ENCODE peak calls at places on chromosomes 11 and 22, in ten cellular contexts. N, G, J, O, K, W, H, F, M and P are unnamed samples.

GRCh38 chr11:128860571-128861361 is 6.3 kb downstream of the KCNJ1 start:
- DNase-seq in N (no peak), G (no peak), J (no peak), O (no peak), K (peak; percentile 76), W (no peak), H (no peak), F (peak; percentile 11), M (no peak), P (no peak)

GRCh38 chr11:81071641-81072040 is 1630.8 kb upstream of the TENM4 start:
- DNase-seq in N (no peak), G (no peak), J (no peak), O (no peak), K (no peak), W (no peak), H (no peak), F (no peak), M (no peak), P (no peak)

GRCh38 chr11:3853935-3854659 is 1.4 kb upstream of the STIM1 start:
- DNase-seq in N (peak; percentile 63), G (no peak), J (no peak), O (no peak), K (no peak), W (no peak), H (no peak), F (no peak), M (no peak), P (peak; percentile 49)

GRCh38 chr11:66883021-66883968 is 26.4 kb downstream of the LRFN4 start:
- DNase-seq in N (peak; percentile 80), G (peak; percentile 59), J (peak; percentile 43), O (peak; percentile 25), K (peak; percentile 80), W (peak; percentile 68), H (peak; percentile 59), F (peak; percentile 74), M (peak; percentile 46), P (peak; percentile 40)

GRCh38 chr11:73359341-73359740 is 16.9 kb upstream of the RELT start:
- DNase-seq in N (no peak), G (no peak), J (no peak), O (no peak), K (no peak), W (no peak), H (peak; percentile 59), F (no peak), M (no peak), P (no peak)

GRCh38 chr22:17436981-17437410 is 67.7 kb downstream of the CECR2 start:
- DNase-seq in N (no peak), G (no peak), J (no peak), O (no peak), K (no peak), W (no peak), H (no peak), F (no peak), M (no peak), P (no peak)

GRCh38 chr11:8082391-8083087 is 1.5 kb downstream of the TUB start:
- DNase-seq in N (no peak), G (no peak), J (no peak), O (no peak), K (no peak), W (no peak), H (no peak), F (no peak), M (no peak), P (no peak)

GRCh38 chr11:57386178-57386945 is 4.1 kb downstream of the PRG2 start:
- DNase-seq in N (no peak), G (no peak), J (no peak), O (no peak), K (no peak), W (no peak), H (no peak), F (no peak), M (no peak), P (no peak)

GRCh38 chr22:38284042-38284402 is 11.2 kb upstream of the TMEM184B start:
- DNase-seq in N (no peak), G (no peak), J (peak; percentile 79), O (no peak), K (peak; percentile 90), W (no peak), H (peak; percentile 69), F (peak; percentile 94), M (no peak), P (no peak)

GRCh38 chr11:44258839-44259420 is 51.0 kb downstream of the ALX4 start:
- DNase-seq in N (no peak), G (no peak), J (no peak), O (no peak), K (no peak), W (no peak), H (no peak), F (no peak), M (no peak), P (no peak)

GRCh38 chr22:29912605-29913398 is 29.8 kb downstream of the MTMR3 start:
- DNase-seq in N (no peak), G (no peak), J (peak; percentile 86), O (no peak), K (peak; percentile 72), W (no peak), H (peak; percentile 74), F (peak; percentile 92), M (no peak), P (no peak)

GRCh38 chr22:39220450-39220849 is 24.3 kb downstream of the PDGFB start:
- DNase-seq in N (no peak), G (no peak), J (no peak), O (no peak), K (no peak), W (no peak), H (no peak), F (no peak), M (no peak), P (no peak)

GRCh38 chr11:19683862-19684491 is 28.7 kb upstream of the NAV2 start:
- DNase-seq in N (no peak), G (no peak), J (no peak), O (no peak), K (no peak), W (no peak), H (no peak), F (no peak), M (no peak), P (no peak)

GRCh38 chr11:121533556-121534050 is 80.8 kb upstream of the SORL1-AS1 start:
- DNase-seq in N (no peak), G (no peak), J (no peak), O (no peak), K (no peak), W (no peak), H (no peak), F (no peak), M (no peak), P (no peak)

GRCh38 chr22:19065929-19066328 is 56.3 kb downstream of the DGCR2 start:
- DNase-seq in N (no peak), G (no peak), J (no peak), O (no peak), K (no peak), W (no peak), H (no peak), F (no peak), M (no peak), P (no peak)

GRCh38 chr11:75445315-75445953 is 12.4 kb upstream of the KLHL35 start:
- DNase-seq in N (peak; percentile 83), G (peak; percentile 44), J (peak; percentile 57), O (peak; percentile 61), K (peak; percentile 38), W (peak; percentile 84), H (peak; percentile 39), F (peak; percentile 40), M (no peak), P (peak; percentile 60)

GRCh38 chr11:86174101-86175046 is 70.2 kb upstream of the EED start:
- DNase-seq in N (no peak), G (no peak), J (peak; percentile 99), O (no peak), K (peak; percentile 99), W (no peak), H (peak; percentile 96), F (peak; percentile 99), M (no peak), P (no peak)

GRCh38 chr11:36657610-36658225 is 59.7 kb upstream of the RAG2 start:
- DNase-seq in N (no peak), G (no peak), J (peak; percentile 9), O (no peak), K (peak; percentile 46), W (no peak), H (no peak), F (no peak), M (no peak), P (no peak)

GRCh38 chr11:114399490-114399889 is 821 bp downstream of the C11orf71 start:
- DNase-seq in N (no peak), G (no peak), J (no peak), O (no peak), K (no peak), W (no peak), H (no peak), F (no peak), M (no peak), P (no peak)

GRCh38 chr11:68403831-68404230 is 56.7 kb upstream of the PPP6R3 start:
- DNase-seq in N (no peak), G (no peak), J (no peak), O (no peak), K (no peak), W (no peak), H (no peak), F (no peak), M (no peak), P (no peak)

GRCh38 chr11:92540113-92540512 is 315.5 kb downstream of the FAT3 start:
- DNase-seq in N (no peak), G (no peak), J (no peak), O (no peak), K (no peak), W (no peak), H (no peak), F (no peak), M (no peak), P (no peak)

GRCh38 chr22:41974691-41975290 is 5.5 kb downstream of the SEPTIN3 start:
- DNase-seq in N (no peak), G (no peak), J (no peak), O (no peak), K (no peak), W (no peak), H (no peak), F (no peak), M (no peak), P (no peak)

GRCh38 chr11:65645710-65646109 is 7.8 kb downstream of the SIPA1 start:
- DNase-seq in N (no peak), G (no peak), J (peak; percentile 29), O (no peak), K (peak; percentile 56), W (no peak), H (no peak), F (peak; percentile 42), M (no peak), P (no peak)

GRCh38 chr11:26587073-26587472 is 15.0 kb upstream of the MUC15 start:
- DNase-seq in N (no peak), G (no peak), J (no peak), O (no peak), K (no peak), W (no peak), H (no peak), F (no peak), M (no peak), P (no peak)

GRCh38 chr11:77191823-77192495 is 63.9 kb downstream of the MYO7A start:
- DNase-seq in N (peak; percentile 68), G (peak; percentile 85), J (peak; percentile 60), O (peak; percentile 8), K (no peak), W (peak; percentile 55), H (peak; percentile 23), F (peak; percentile 25), M (no peak), P (peak; percentile 7)

GRCh38 chr11:35676611-35676965 is 14.0 kb downstream of the TRIM44 start:
- DNase-seq in N (no peak), G (no peak), J (no peak), O (no peak), K (no peak), W (no peak), H (no peak), F (no peak), M (no peak), P (no peak)

GRCh38 chr11:12418019-12418611 is 40.7 kb downstream of the PARVA start:
- DNase-seq in N (no peak), G (no peak), J (peak; percentile 76), O (no peak), K (peak; percentile 64), W (no peak), H (peak; percentile 57), F (no peak), M (no peak), P (no peak)

GRCh38 chr11:62592216-62592815 is 993 bp upstream of the TUT1 start:
- DNase-seq in N (no peak), G (no peak), J (no peak), O (no peak), K (no peak), W (no peak), H (no peak), F (no peak), M (no peak), P (no peak)